ENCODE peak calls at places on chromosome 13, in six cellular contexts. O, X, P, C, Z and S are unnamed samples.

GRCh38 chr13:105466376-105466775 is 1069.1 kb downstream of the EFNB2 start:
- DNase-seq in O (no peak), C (no peak), X (no peak), P (no peak), Z (no peak), S (no peak)

GRCh38 chr13:103184413-103184812 is 118.2 kb upstream of the SLC10A2 start:
- DNase-seq in Z (no peak), O (no peak), X (no peak), C (no peak), P (no peak), S (no peak)

GRCh38 chr13:48491423-48492122 is 41.3 kb downstream of the RCBTB2 start:
- DNase-seq in X (no peak), O (no peak), P (no peak), Z (peak; percentile 66), C (no peak), S (no peak)

GRCh38 chr13:59444210-59444857 is 719.4 kb downstream of the DIAPH3 start:
- DNase-seq in X (no peak), Z (no peak), P (no peak), C (no peak), O (no peak), S (no peak)

GRCh38 chr13:75514080-75515040 is 23.3 kb downstream of the COMMD6 start:
- DNase-seq in C (no peak), X (no peak), Z (no peak), P (no peak), O (no peak), S (no peak)

GRCh38 chr13:29104461-29104860 is 284.3 kb downstream of the MTUS2 start:
- DNase-seq in C (no peak), X (no peak), O (no peak), P (no peak), Z (no peak), S (no peak)

GRCh38 chr13:92317066-92317465 is 909.5 kb upstream of the GPC6 start:
- DNase-seq in P (no peak), O (no peak), Z (no peak), C (no peak), X (no peak), S (no peak)

GRCh38 chr13:27968316-27969072 is 621 bp downstream of the CDX2 start:
- DNase-seq in Z (peak; percentile 66), X (no peak), O (peak; percentile 20), P (no peak), C (no peak), S (no peak)

GRCh38 chr13:44347905-44348304 is 25.7 kb upstream of the SERP2 start:
- DNase-seq in X (no peak), P (no peak), O (no peak), C (no peak), Z (peak; percentile 17), S (no peak)

GRCh38 chr13:50075619-50076097 is 60.4 kb downstream of the KCNRG start:
- DNase-seq in P (no peak), X (no peak), Z (peak; percentile 80), C (no peak), O (no peak), S (no peak)

GRCh38 chr13:102724923-102725322 is 30.1 kb upstream of the METTL21C start:
- DNase-seq in X (no peak), O (no peak), Z (peak; percentile 60), P (no peak), C (no peak), S (no peak)

GRCh38 chr13:33612641-33613638 is 205.0 kb upstream of the RFC3 start:
- DNase-seq in P (no peak), Z (peak; percentile 23), C (no peak), O (no peak), X (no peak), S (no peak)

DNA sequence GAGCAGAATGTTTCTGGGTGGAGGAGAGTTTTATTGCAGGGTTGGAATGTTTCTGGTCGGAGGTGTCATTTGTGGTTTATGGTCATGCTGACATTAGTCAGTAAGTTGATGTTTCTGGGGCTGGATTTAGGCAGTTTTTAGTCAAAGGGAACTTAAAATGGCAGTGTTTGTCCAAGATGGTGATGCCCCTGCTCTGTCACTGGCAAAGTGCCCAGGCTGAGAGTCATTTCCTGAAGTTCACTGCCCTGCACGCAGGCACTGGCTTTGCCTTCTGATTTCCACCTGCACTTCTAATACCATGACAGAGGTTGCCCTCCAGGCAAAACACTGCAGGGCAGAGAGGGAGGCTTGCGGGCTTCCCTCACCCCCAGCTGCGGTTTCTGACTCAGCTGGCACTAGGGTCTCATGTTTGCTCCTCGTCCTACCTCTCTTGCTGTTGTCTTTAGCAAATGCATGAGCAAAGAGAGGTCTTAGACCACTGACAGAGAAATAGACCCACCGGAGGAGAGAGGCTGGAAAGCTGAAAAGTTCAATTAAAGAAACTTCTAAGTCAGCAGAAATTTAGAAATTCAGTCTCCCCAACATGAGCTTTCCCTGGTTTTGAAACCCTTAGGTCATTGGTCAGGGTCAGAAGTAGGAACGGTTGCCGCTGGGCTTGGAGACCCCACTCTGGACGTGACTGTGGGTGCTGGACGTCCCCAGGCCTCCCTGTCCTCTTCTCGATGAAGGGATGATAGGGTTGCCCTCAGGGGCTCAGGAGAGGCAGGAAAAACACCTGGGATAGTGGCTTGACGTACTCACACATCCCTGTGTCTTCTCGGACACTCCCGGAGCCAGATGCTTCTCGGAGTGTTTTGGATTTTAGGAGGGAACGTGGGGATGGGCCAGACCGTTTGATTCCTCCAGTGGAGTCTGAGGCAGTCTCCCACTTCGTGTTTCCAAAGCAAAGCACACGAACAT is 26.3 kb downstream of the TMEM255B start:
- DNase-seq in X (no peak), Z (peak; percentile 95), O (no peak), P (no peak), C (no peak), S (peak; percentile 98)
- H3K4me3 ChIP-seq in X (no peak overlapping the region), Z (no peak overlapping the region), O (no peak overlapping the region), P (no peak overlapping the region), C (no peak overlapping the region), S (no peak overlapping the region)

GRCh38 chr13:21674271-21675009 is 3.6 kb downstream of the FGF9 start:
- DNase-seq in O (no peak), P (peak; percentile 20), X (peak; percentile 44), Z (peak; percentile 82), C (no peak), S (no peak)

GRCh38 chr13:21677075-21677628 is 6.3 kb downstream of the FGF9 start:
- DNase-seq in Z (no peak), O (no peak), X (no peak), P (no peak), C (no peak), S (no peak)

GRCh38 chr13:21673592-21674270 is 2.9 kb downstream of the FGF9 start:
- DNase-seq in C (no peak), X (peak; percentile 53), Z (peak; percentile 97), O (peak; percentile 54), P (peak; percentile 57), S (no peak)

GRCh38 chr13:21675095-21676007 is 4.5 kb downstream of the FGF9 start:
- DNase-seq in Z (peak; percentile 83), X (peak; percentile 60), C (no peak), O (peak; percentile 60), P (peak; percentile 56), S (no peak)

DNA sequence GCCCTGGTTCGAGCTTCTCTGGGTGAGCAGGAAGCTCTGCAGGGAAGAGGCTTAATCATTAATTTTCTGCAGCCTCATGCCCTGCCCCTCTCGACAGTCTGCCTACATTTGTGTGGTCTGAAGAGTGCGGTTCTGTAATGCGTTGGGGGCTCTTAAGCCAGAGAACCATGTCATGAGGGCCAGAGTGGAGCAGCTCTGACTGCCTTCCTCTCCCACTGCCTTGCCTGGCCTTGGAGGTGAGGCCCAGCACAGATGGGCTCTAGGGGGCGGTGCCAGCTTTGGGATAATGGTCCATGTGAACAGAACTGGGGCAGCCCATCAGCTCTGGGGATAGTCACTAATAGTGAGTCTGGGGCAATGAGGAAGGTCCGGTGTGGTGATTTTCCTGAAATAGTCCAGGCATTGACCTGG is 5.7 kb downstream of the FGF9 start:
- DNase-seq in X (peak; percentile 40), P (peak; percentile 29), Z (peak; percentile 78), O (no peak), C (no peak), S (no peak)
- TF ChIP-seq CTCF in X (peak; percentile 12), P (no peak), Z (no peak), O (no peak), C (no peak), S (peak; percentile 41)

GRCh38 chr13:77215543-77215942 is 111.4 kb downstream of the MYCBP2 start:
- DNase-seq in O (no peak), Z (no peak), X (no peak), P (no peak), C (no peak), S (no peak)
- H3K36me3 ChIP-seq in O (peaks cover 19% of the 10 kb centered on the region), Z (peaks cover 9% of the 10 kb centered on the region), X (peaks cover 93% of the 10 kb centered on the region), P (peaks cover 9% of the 10 kb centered on the region), C (peaks cover 13% of the 10 kb centered on the region), S (no peaks in the 10 kb centered on the region)

GRCh38 chr13:98143601-98144500 is 957 bp downstream of the FARP1 start:
- DNase-seq in O (peak; percentile 27), Z (peak; percentile 91), C (no peak), X (peak; percentile 49), P (peak; percentile 23), S (no peak)
- H3K4me3 ChIP-seq in O (peak overlapping the region; percentile 77), Z (peak overlapping the region; percentile 88), C (peak overlapping the region; percentile 85), X (peak overlapping the region; percentile 69), P (peak overlapping the region; percentile 9), S (peak overlapping the region; percentile 56)

DNA sequence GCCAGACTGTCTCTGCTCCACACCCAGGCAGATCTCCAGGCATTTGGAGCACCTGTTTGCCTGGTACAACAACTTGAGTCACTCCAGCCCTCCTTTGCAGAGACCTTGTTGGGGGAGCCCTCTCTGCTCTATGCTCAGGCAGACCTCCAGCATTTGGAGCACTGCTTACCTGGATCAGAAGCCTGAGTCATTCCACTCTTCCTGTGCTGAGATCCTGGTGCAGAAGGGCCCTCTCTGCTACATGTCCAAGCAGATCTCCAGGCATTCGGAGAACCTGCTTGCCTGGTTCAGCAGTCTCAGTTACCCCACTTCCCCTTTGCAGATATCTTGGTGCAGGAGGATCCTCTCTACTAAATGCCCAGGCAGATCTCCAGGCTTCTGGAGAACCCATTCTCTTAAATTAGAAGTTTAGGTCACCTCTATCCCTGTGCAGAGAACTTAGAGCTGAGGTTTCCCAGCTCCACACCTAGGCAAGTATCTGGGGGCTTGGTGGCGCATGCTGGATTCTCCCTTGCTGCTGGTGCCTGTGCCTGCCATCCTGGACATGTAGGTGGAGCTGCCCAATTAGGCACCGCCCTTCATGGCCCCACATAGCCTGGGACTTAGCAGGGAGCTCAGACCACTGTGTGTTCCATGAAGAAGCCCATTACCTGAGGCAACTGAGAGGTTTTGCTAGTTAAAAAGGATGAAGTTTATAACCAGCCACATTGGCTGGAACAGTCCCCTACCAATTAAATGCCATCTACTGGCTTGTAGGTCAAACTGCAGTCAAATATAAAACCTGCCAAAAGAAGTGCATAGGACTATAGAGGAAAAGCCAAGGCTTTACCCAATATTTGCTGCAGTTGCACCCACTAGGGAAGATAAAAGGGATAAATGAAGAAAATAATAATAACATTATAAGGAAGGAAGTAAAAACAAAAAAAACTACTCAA is 97.6 kb upstream of the SLITRK6 start:
- DNase-seq in Z (no peak), X (no peak), O (no peak), C (no peak), P (no peak), S (no peak)
- TF ChIP-seq CTCF in Z (no peak), X (no peak), O (no peak), C (no peak), P (no peak), S (peak; percentile 22)

DNA sequence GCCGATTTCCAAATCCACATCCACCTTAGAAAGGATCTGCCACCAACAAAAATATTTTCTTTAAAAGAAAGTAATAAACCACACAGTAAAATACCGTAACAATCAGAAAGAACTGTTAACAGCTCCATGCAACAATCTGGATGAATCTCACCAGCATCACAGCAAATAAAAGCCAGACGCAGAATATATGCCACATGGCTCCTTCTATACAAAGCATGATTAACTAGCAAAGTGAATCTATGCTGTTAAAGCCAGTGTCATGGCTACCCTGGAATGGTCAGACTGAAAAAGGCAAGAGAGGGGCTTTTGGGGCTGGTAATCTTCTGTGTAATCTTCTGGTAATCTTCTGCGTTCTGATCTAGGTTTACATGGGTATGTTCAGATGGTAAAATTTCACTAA is 81.3 kb downstream of the SACS start:
- DNase-seq in C (no peak), O (no peak), Z (no peak), P (no peak), X (no peak), S (no peak)
- H3K36me3 ChIP-seq in C (peaks cover 29% of the 10 kb centered on the region), O (no peaks in the 10 kb centered on the region), Z (peaks cover 77% of the 10 kb centered on the region), P (no peaks in the 10 kb centered on the region), X (peaks cover 82% of the 10 kb centered on the region), S (peaks cover 5% of the 10 kb centered on the region)